ENCODE peak calls at places on chromosome X, in five cellular contexts. One of them, this sample, is unnamed.

GRCh38 chrX:84187501-84188319 is at the start of gene RPS6KA6:
- DNase-seq in neuronal stem cell: peak; percentile 49
- DNase-seq in tibial nerve: peak; percentile 4
- DNase-seq in psoas muscle: peak; percentile 41
- DNase-seq in CD8-positive, alpha-beta T cell: peak; percentile 18
- DNase-seq in this sample: peak; percentile 51

GRCh38 chrX:16484338-16484737 is 165.6 kb upstream of the S100G start:
- DNase-seq in neuronal stem cell: no peak
- DNase-seq in psoas muscle: no peak
- DNase-seq in CD8-positive, alpha-beta T cell: peak; percentile 41
- DNase-seq in tibial nerve: no peak
- DNase-seq in this sample: no peak

GRCh38 chrX:20653070-20653469 is 386.4 kb upstream of the RPS6KA3 start:
- DNase-seq in psoas muscle: no peak
- DNase-seq in neuronal stem cell: no peak
- DNase-seq in CD8-positive, alpha-beta T cell: no peak
- DNase-seq in tibial nerve: no peak
- DNase-seq in this sample: no peak

GRCh38 chrX:138298268-138298667 is 413.2 kb downstream of the FGF13 start:
- DNase-seq in tibial nerve: no peak
- DNase-seq in psoas muscle: no peak
- DNase-seq in neuronal stem cell: no peak
- DNase-seq in CD8-positive, alpha-beta T cell: no peak
- DNase-seq in this sample: no peak

GRCh38 chrX:37998586-37999267 is 7.6 kb upstream of the SYTL5 start:
- DNase-seq in neuronal stem cell: no peak
- DNase-seq in CD8-positive, alpha-beta T cell: no peak
- DNase-seq in psoas muscle: no peak
- DNase-seq in tibial nerve: no peak
- DNase-seq in this sample: no peak

GRCh38 chrX:10949541-10949940 is 161.6 kb upstream of the HCCS start:
- DNase-seq in tibial nerve: no peak
- DNase-seq in CD8-positive, alpha-beta T cell: no peak
- DNase-seq in psoas muscle: no peak
- DNase-seq in neuronal stem cell: no peak
- DNase-seq in this sample: no peak

GRCh38 chrX:153406011-153406410 is 4.9 kb upstream of the PNMA6E start:
- DNase-seq in neuronal stem cell: no peak
- DNase-seq in tibial nerve: no peak
- DNase-seq in CD8-positive, alpha-beta T cell: no peak
- DNase-seq in psoas muscle: no peak
- DNase-seq in this sample: no peak

GRCh38 chrX:43604753-43605152 is 51.3 kb upstream of the MAOA start:
- DNase-seq in CD8-positive, alpha-beta T cell: no peak
- DNase-seq in neuronal stem cell: no peak
- DNase-seq in tibial nerve: no peak
- DNase-seq in psoas muscle: no peak
- DNase-seq in this sample: no peak

GRCh38 chrX:49270249-49270921 is 792 bp downstream of the PPP1R3F start:
- DNase-seq in neuronal stem cell: no peak
- DNase-seq in CD8-positive, alpha-beta T cell: no peak
- DNase-seq in psoas muscle: no peak
- DNase-seq in tibial nerve: no peak
- DNase-seq in this sample: peak; percentile 64

GRCh38 chrX:153927686-153927935 is 1.5 kb upstream of the ARHGAP4 start:
- DNase-seq in tibial nerve: no peak
- DNase-seq in neuronal stem cell: no peak
- DNase-seq in psoas muscle: no peak
- DNase-seq in CD8-positive, alpha-beta T cell: no peak
- DNase-seq in this sample: no peak

GRCh38 chrX:151870603-151871002 is 42.1 kb upstream of the MAGEA4 start:
- DNase-seq in tibial nerve: no peak
- DNase-seq in neuronal stem cell: no peak
- DNase-seq in psoas muscle: no peak
- DNase-seq in CD8-positive, alpha-beta T cell: no peak
- DNase-seq in this sample: no peak

GRCh38 chrX:152725409-152725808 is 8.1 kb downstream of the CSAG1 start:
- DNase-seq in psoas muscle: no peak
- DNase-seq in tibial nerve: no peak
- DNase-seq in CD8-positive, alpha-beta T cell: no peak
- DNase-seq in neuronal stem cell: no peak
- DNase-seq in this sample: no peak

GRCh38 chrX:30864383-30864785 is 24.7 kb downstream of the TAB3 start:
- DNase-seq in neuronal stem cell: no peak
- DNase-seq in tibial nerve: no peak
- DNase-seq in psoas muscle: no peak
- DNase-seq in CD8-positive, alpha-beta T cell: no peak
- DNase-seq in this sample: peak; percentile 1

GRCh38 chrX:69158166-69159040 is 6.8 kb downstream of the PJA1 start:
- DNase-seq in neuronal stem cell: no peak
- DNase-seq in tibial nerve: peak; percentile 71
- DNase-seq in CD8-positive, alpha-beta T cell: peak; percentile 45
- DNase-seq in psoas muscle: peak; percentile 57
- DNase-seq in this sample: peak; percentile 40

GRCh38 chrX:45889471-45889870 is 655.8 kb downstream of the ZNF674 start:
- DNase-seq in tibial nerve: no peak
- DNase-seq in psoas muscle: no peak
- DNase-seq in CD8-positive, alpha-beta T cell: no peak
- DNase-seq in neuronal stem cell: no peak
- DNase-seq in this sample: no peak

GRCh38 chrX:107753186-107753585 is 22.4 kb downstream of the TSC22D3 start:
- DNase-seq in tibial nerve: no peak
- DNase-seq in psoas muscle: no peak
- DNase-seq in neuronal stem cell: no peak
- DNase-seq in CD8-positive, alpha-beta T cell: no peak
- DNase-seq in this sample: no peak

GRCh38 chrX:47189906-47190305 is 3.7 kb upstream of the UBA1 start:
- DNase-seq in tibial nerve: no peak
- DNase-seq in neuronal stem cell: no peak
- DNase-seq in CD8-positive, alpha-beta T cell: no peak
- DNase-seq in psoas muscle: no peak
- DNase-seq in this sample: no peak

GRCh38 chrX:19554786-19555185 is 39.5 kb upstream of the MAP3K15 start:
- DNase-seq in psoas muscle: no peak
- DNase-seq in tibial nerve: no peak
- DNase-seq in CD8-positive, alpha-beta T cell: no peak
- DNase-seq in neuronal stem cell: no peak
- DNase-seq in this sample: no peak

GRCh38 chrX:20740443-20740842 is 473.7 kb upstream of the RPS6KA3 start:
- DNase-seq in tibial nerve: no peak
- DNase-seq in psoas muscle: no peak
- DNase-seq in CD8-positive, alpha-beta T cell: no peak
- DNase-seq in neuronal stem cell: no peak
- DNase-seq in this sample: no peak

GRCh38 chrX:67953658-67954057 is 409.8 kb downstream of the AR start:
- DNase-seq in tibial nerve: no peak
- DNase-seq in psoas muscle: no peak
- DNase-seq in CD8-positive, alpha-beta T cell: no peak
- DNase-seq in neuronal stem cell: no peak
- DNase-seq in this sample: no peak

GRCh38 chrX:150575415-150575814 is 7.0 kb downstream of the MTM1 start:
- DNase-seq in neuronal stem cell: no peak
- DNase-seq in tibial nerve: no peak
- DNase-seq in psoas muscle: no peak
- DNase-seq in CD8-positive, alpha-beta T cell: peak; percentile 62
- DNase-seq in this sample: no peak

GRCh38 chrX:44915361-44915868 is 42.4 kb downstream of the KDM6A start:
- DNase-seq in neuronal stem cell: no peak
- DNase-seq in psoas muscle: no peak
- DNase-seq in CD8-positive, alpha-beta T cell: no peak
- DNase-seq in tibial nerve: no peak
- DNase-seq in this sample: no peak

GRCh38 chrX:15946783-15947550 is 92.4 kb upstream of the AP1S2 start:
- DNase-seq in tibial nerve: no peak
- DNase-seq in psoas muscle: no peak
- DNase-seq in neuronal stem cell: no peak
- DNase-seq in CD8-positive, alpha-beta T cell: no peak
- DNase-seq in this sample: no peak

GRCh38 chrX:31551913-31552312 is 480.1 kb upstream of the FTHL17 start:
- DNase-seq in tibial nerve: no peak
- DNase-seq in neuronal stem cell: no peak
- DNase-seq in psoas muscle: no peak
- DNase-seq in CD8-positive, alpha-beta T cell: no peak
- DNase-seq in this sample: no peak

GRCh38 chrX:39808471-39808917 is 289.3 kb downstream of the BCOR start:
- DNase-seq in psoas muscle: no peak
- DNase-seq in tibial nerve: peak; percentile 18
- DNase-seq in neuronal stem cell: no peak
- DNase-seq in CD8-positive, alpha-beta T cell: no peak
- DNase-seq in this sample: no peak
- H3K4me3 ChIP-seq in psoas muscle: no peak overlapping the region
- H3K4me3 ChIP-seq in tibial nerve: no peak overlapping the region
- H3K4me3 ChIP-seq in neuronal stem cell: no peak overlapping the region
- H3K4me3 ChIP-seq in CD8-positive, alpha-beta T cell: no peak overlapping the region
- H3K4me3 ChIP-seq in this sample: no peak overlapping the region

GRCh38 chrX:130909469-130910136 is 6.6 kb upstream of the ENOX2 start:
- DNase-seq in CD8-positive, alpha-beta T cell: no peak
- DNase-seq in tibial nerve: no peak
- DNase-seq in neuronal stem cell: no peak
- DNase-seq in psoas muscle: no peak
- DNase-seq in this sample: no peak

GRCh38 chrX:130916636-130917422 is 13.8 kb upstream of the ENOX2 start:
- DNase-seq in neuronal stem cell: peak; percentile 56
- DNase-seq in CD8-positive, alpha-beta T cell: peak; percentile 27
- DNase-seq in tibial nerve: no peak
- DNase-seq in psoas muscle: peak; percentile 18
- DNase-seq in this sample: no peak

DNA sequence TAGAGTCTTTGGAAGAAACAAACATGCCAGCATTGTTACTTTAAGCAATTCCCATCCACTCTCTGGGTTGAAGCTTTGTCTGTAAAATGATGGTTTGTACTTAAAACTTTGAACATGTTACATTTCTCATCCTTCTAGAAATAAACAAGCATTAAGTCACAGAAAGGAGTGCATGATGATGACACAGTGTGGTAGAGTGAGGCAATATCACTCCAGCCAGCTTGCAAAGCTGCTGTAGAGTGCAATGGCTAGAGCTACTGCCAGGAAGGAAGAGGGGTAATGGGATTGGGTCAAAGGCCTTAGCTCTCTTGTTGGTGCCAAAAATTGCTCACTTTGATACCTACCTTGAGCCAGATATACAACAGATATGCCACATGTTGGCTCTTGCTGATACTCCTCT is 12.3 kb upstream of the ENOX2 start:
- DNase-seq in psoas muscle: no peak
- DNase-seq in tibial nerve: no peak
- DNase-seq in CD8-positive, alpha-beta T cell: no peak
- DNase-seq in neuronal stem cell: no peak
- DNase-seq in this sample: no peak
- H3K4me1 ChIP-seq in psoas muscle: no peaks in the 10 kb centered on the region
- H3K4me1 ChIP-seq in tibial nerve: no peaks in the 10 kb centered on the region
- H3K4me1 ChIP-seq in CD8-positive, alpha-beta T cell: no peaks in the 10 kb centered on the region
- H3K4me1 ChIP-seq in neuronal stem cell: no peaks in the 10 kb centered on the region
- H3K4me1 ChIP-seq in this sample: no peaks in the 10 kb centered on the region

DNA sequence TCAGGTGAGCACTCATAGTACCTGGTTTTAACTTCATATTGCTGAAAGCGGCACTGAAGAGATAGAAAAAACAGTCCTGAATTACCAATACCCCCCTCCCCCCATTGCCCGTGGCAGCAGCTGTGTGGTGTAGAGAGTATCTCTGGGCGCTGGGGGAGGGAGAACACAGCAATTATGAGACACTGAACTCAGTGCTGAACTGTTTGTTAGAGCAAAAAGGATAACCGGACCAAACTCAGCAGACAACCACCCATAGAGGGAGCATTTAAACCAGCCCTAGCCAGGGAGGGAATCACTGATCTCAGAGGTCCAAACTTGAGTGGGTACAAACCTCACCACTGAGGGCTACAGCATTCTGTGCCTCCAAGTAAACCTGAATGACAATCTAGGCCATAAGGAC is 457.4 kb upstream of the TEX13C start:
- DNase-seq in tibial nerve: no peak
- DNase-seq in CD8-positive, alpha-beta T cell: no peak
- DNase-seq in neuronal stem cell: no peak
- DNase-seq in psoas muscle: no peak
- DNase-seq in this sample: no peak
- H3K4me3 ChIP-seq in tibial nerve: no peak overlapping the region
- H3K4me3 ChIP-seq in CD8-positive, alpha-beta T cell: no peak overlapping the region
- H3K4me3 ChIP-seq in neuronal stem cell: no peak overlapping the region
- H3K4me3 ChIP-seq in psoas muscle: no peak overlapping the region
- H3K4me3 ChIP-seq in this sample: no peak overlapping the region

GRCh38 chrX:1465261-1466231 is 12.8 kb upstream of the ASMTL start:
- DNase-seq in CD8-positive, alpha-beta T cell: peak; percentile 19
- DNase-seq in tibial nerve: no peak
- DNase-seq in psoas muscle: no peak
- DNase-seq in neuronal stem cell: no peak
- DNase-seq in this sample: peak; percentile 1

GRCh38 chrX:1466971-1467561 is 14.4 kb upstream of the ASMTL start:
- DNase-seq in CD8-positive, alpha-beta T cell: peak; percentile 64
- DNase-seq in neuronal stem cell: no peak
- DNase-seq in psoas muscle: no peak
- DNase-seq in tibial nerve: no peak
- DNase-seq in this sample: peak; percentile 42

GRCh38 chrX:1468250-1468772 is 15.6 kb upstream of the ASMTL start:
- DNase-seq in psoas muscle: no peak
- DNase-seq in neuronal stem cell: no peak
- DNase-seq in CD8-positive, alpha-beta T cell: peak; percentile 84
- DNase-seq in tibial nerve: no peak
- DNase-seq in this sample: peak; percentile 34

GRCh38 chrX:1464282-1465131 is 11.8 kb upstream of the ASMTL start:
- DNase-seq in psoas muscle: no peak
- DNase-seq in tibial nerve: no peak
- DNase-seq in neuronal stem cell: no peak
- DNase-seq in CD8-positive, alpha-beta T cell: peak; percentile 48
- DNase-seq in this sample: peak; percentile 45

DNA sequence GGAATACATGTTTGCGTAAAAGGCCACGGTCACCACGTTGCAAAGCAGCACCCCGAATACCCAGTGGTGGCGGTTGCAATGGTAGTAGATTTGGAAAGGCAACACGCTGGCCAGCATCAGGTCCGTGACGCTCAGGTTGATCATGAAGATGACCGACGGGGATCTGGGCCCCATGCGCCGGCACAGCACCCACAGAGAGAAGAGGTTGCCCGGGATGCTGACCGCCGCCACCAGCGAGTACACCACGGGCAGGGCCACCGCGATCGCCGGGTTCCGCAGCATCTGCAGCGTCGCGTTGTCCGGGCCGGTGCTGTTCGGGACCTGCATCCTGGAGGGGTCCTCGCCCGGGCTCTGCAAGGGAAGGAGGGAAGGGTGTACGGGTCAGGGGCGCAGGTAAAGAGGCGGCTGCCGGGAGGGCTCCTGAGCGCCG is 13.5 kb upstream of the ASMTL start:
- DNase-seq in tibial nerve: no peak
- DNase-seq in psoas muscle: no peak
- DNase-seq in CD8-positive, alpha-beta T cell: peak; percentile 15
- DNase-seq in neuronal stem cell: no peak
- DNase-seq in this sample: peak; percentile 0
- H3K4me1 ChIP-seq in tibial nerve: peaks cover 4% of the 10 kb centered on the region
- H3K4me1 ChIP-seq in psoas muscle: no peaks in the 10 kb centered on the region
- H3K4me1 ChIP-seq in CD8-positive, alpha-beta T cell: peaks cover 85% of the 10 kb centered on the region
- H3K4me1 ChIP-seq in neuronal stem cell: no peaks in the 10 kb centered on the region
- H3K4me1 ChIP-seq in this sample: no peaks in the 10 kb centered on the region